ENCODE peak calls at places on chromosome 9, in nine cellular contexts. S is DMS153; C is naive thymus-derived CD8-positive, alpha-beta T cell; A is activated gamma-delta T cell treated with Interleukin-2 at 50 U/mL for 16 hours; W is activated T-helper 1 cell treated with anti-CD3 and anti-CD28 coated beads, Interleukin-2, amount 50 U/mL, for 16 hours; T is activated naive CD4-positive, alpha-beta T cell treated with anti-CD3 and anti-CD28 coated beads for 36 hours; L is NCI-H524; F is HFF-Myc; Y is left ventricle myocardium inferior. R is an unnamed sample.
A peak's percentile ranks its signal among the peaks of the same experiment; 100 is the strongest.

GRCh38 chr9:4670591-4670990 is 4.3 kb upstream of the SPATA6L start:
- DNase-seq in T (peak; percentile 26), W (no peak), Y (no peak), S (no peak), L (no peak), A (no peak), F (no peak), C (no peak), R (no peak)

GRCh38 chr9:105959491-105959890 is 265.1 kb downstream of the TMEM38B start:
- DNase-seq in W (no peak), Y (no peak), A (no peak), F (no peak), T (no peak), C (no peak), S (no peak), L (no peak), R (no peak)

GRCh38 chr9:105385372-105385985 is 62.4 kb upstream of the FSD1L start:
- DNase-seq in F (no peak), A (peak; percentile 17), W (no peak), L (no peak), Y (peak; percentile 20), C (peak; percentile 48), T (peak; percentile 50), S (no peak), R (no peak)

GRCh38 chr9:27528278-27528885 is 1.2 kb downstream of the MOB3B start:
- DNase-seq in W (no peak), Y (peak; percentile 73), T (peak; percentile 70), C (peak; percentile 51), F (no peak), L (no peak), S (no peak), A (peak; percentile 34), R (peak; percentile 61)

GRCh38 chr9:134494273-134494815 is 147.3 kb upstream of the COL5A1 start:
- DNase-seq in Y (no peak), A (no peak), L (no peak), W (no peak), T (no peak), F (no peak), C (no peak), S (no peak), R (no peak)

GRCh38 chr9:18665947-18666346 is 192.0 kb downstream of the ADAMTSL1 start:
- DNase-seq in A (no peak), S (no peak), W (no peak), L (no peak), F (no peak), C (no peak), T (no peak), Y (no peak), R (no peak)

GRCh38 chr9:101027246-101027645 is 1.3 kb upstream of the PLPPR1 start:
- DNase-seq in F (no peak), S (no peak), T (no peak), L (peak; percentile 78), A (no peak), Y (no peak), W (no peak), C (no peak), R (no peak)

GRCh38 chr9:122370303-122370702 is 521 bp upstream of the PTGS1 start:
- DNase-seq in T (no peak), W (no peak), Y (no peak), F (no peak), A (no peak), C (no peak), L (no peak), S (no peak), R (peak; percentile 4)

GRCh38 chr9:136079916-136080246 is 15.2 kb downstream of the NACC2 start:
- DNase-seq in F (no peak), L (no peak), S (no peak), C (no peak), T (no peak), A (no peak), Y (no peak), W (no peak), R (no peak)

GRCh38 chr9:16652511-16653101 is 217.9 kb downstream of the BNC2 start:
- DNase-seq in A (no peak), L (no peak), Y (no peak), T (no peak), F (no peak), W (no peak), C (no peak), S (no peak), R (no peak)

GRCh38 chr9:105911104-105911911 is 217.0 kb downstream of the TMEM38B start:
- DNase-seq in F (no peak), Y (no peak), T (no peak), S (no peak), C (no peak), L (no peak), W (no peak), A (no peak), R (peak; percentile 38)